ENCODE peak calls at places on chromosomes 6 and 20, in seven cellular contexts. One of them, this sample, is unnamed.

GRCh38 chr6:44278316-44278715 is 8.1 kb downstream of the TMEM151B start:
- DNase-seq in right lobe of liver: no peak
- DNase-seq in body of pancreas: no peak
- DNase-seq in AG10803: no peak
- DNase-seq in A549: no peak
- DNase-seq in testis: no peak
- DNase-seq in tibial artery: no peak
- DNase-seq in this sample: no peak

GRCh38 chr6:93858213-93858612 is 438.9 kb upstream of the EPHA7 start:
- DNase-seq in right lobe of liver: no peak
- DNase-seq in tibial artery: no peak
- DNase-seq in testis: no peak
- DNase-seq in body of pancreas: no peak
- DNase-seq in AG10803: no peak
- DNase-seq in A549: no peak
- DNase-seq in this sample: no peak

GRCh38 chr6:42790549-42791181 is 8.8 kb downstream of the BICRAL start:
- DNase-seq in body of pancreas: no peak
- DNase-seq in right lobe of liver: no peak
- DNase-seq in AG10803: no peak
- DNase-seq in tibial artery: peak; percentile 59
- DNase-seq in A549: no peak
- DNase-seq in testis: no peak
- DNase-seq in this sample: no peak

GRCh38 chr6:150395388-150396009 is 26.7 kb downstream of the IYD start:
- DNase-seq in tibial artery: no peak
- DNase-seq in body of pancreas: peak; percentile 68
- DNase-seq in AG10803: peak; percentile 65
- DNase-seq in testis: peak; percentile 81
- DNase-seq in right lobe of liver: peak; percentile 37
- DNase-seq in A549: peak; percentile 47
- DNase-seq in this sample: peak; percentile 24

GRCh38 chr6:124970243-124970642 is 8.0 kb downstream of the RNF217 start:
- DNase-seq in body of pancreas: no peak
- DNase-seq in tibial artery: no peak
- DNase-seq in A549: no peak
- DNase-seq in AG10803: peak; percentile 36
- DNase-seq in testis: no peak
- DNase-seq in right lobe of liver: no peak
- DNase-seq in this sample: no peak

GRCh38 chr6:4888841-4889240 is 112.6 kb downstream of the CDYL start:
- DNase-seq in body of pancreas: no peak
- DNase-seq in AG10803: no peak
- DNase-seq in testis: no peak
- DNase-seq in right lobe of liver: no peak
- DNase-seq in A549: no peak
- DNase-seq in tibial artery: no peak
- DNase-seq in this sample: no peak

GRCh38 chr6:128432394-128432793 is 88.0 kb downstream of the PTPRK start:
- DNase-seq in AG10803: peak; percentile 47
- DNase-seq in tibial artery: no peak
- DNase-seq in testis: no peak
- DNase-seq in body of pancreas: no peak
- DNase-seq in right lobe of liver: no peak
- DNase-seq in A549: peak; percentile 1
- DNase-seq in this sample: peak; percentile 57

GRCh38 chr6:12001004-12001705 is 11.0 kb upstream of the HIVEP1 start:
- DNase-seq in right lobe of liver: no peak
- DNase-seq in tibial artery: no peak
- DNase-seq in AG10803: peak; percentile 78
- DNase-seq in A549: no peak
- DNase-seq in body of pancreas: peak; percentile 9
- DNase-seq in testis: no peak
- DNase-seq in this sample: peak; percentile 17

GRCh38 chr20:31555203-31555602 is 41.0 kb downstream of the HM13 start:
- DNase-seq in testis: no peak
- DNase-seq in right lobe of liver: no peak
- DNase-seq in AG10803: no peak
- DNase-seq in A549: no peak
- DNase-seq in tibial artery: no peak
- DNase-seq in body of pancreas: no peak
- DNase-seq in this sample: no peak
- TF ChIP-seq CTCF in testis: no peak
- TF ChIP-seq CTCF in right lobe of liver: no peak
- TF ChIP-seq CTCF in AG10803: no peak
- TF ChIP-seq CTCF in A549: no peak
- TF ChIP-seq CTCF in tibial artery: no peak
- TF ChIP-seq CTCF in body of pancreas: no peak
- TF ChIP-seq CTCF in this sample: no peak

DNA sequence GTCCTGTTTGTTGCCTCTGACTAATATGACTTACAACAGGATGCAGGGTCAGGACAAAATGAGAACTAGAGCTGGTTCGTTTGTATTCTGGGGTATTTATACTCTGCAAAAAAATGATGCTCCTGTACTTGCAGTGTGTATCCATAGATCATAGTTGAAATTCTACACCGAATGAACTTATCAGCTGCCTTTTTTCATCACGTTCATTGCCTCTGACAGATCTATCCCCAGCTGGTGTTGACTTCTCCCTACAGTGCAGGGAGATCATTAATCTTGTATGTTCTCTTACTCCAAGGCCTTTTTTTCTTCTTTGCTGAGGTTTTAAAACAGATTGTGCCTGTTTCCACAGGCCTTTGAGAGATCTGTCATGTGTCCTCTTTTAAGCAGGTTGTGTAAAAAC is 78.9 kb upstream of the CD83 start:
- DNase-seq in body of pancreas: no peak
- DNase-seq in right lobe of liver: no peak
- DNase-seq in testis: no peak
- DNase-seq in AG10803: no peak
- DNase-seq in tibial artery: no peak
- DNase-seq in A549: no peak
- DNase-seq in this sample: peak; percentile 24
- H3K4me3 ChIP-seq in body of pancreas: no peak overlapping the region
- H3K4me3 ChIP-seq in right lobe of liver: no peak overlapping the region
- H3K4me3 ChIP-seq in testis: no peak overlapping the region
- H3K4me3 ChIP-seq in AG10803: no peak overlapping the region
- H3K4me3 ChIP-seq in tibial artery: no peak overlapping the region
- H3K4me3 ChIP-seq in A549: no peak overlapping the region
- H3K4me3 ChIP-seq in this sample: no peak overlapping the region

GRCh38 chr20:44961868-44962267 is 1.7 kb upstream of the TOMM34 start:
- DNase-seq in right lobe of liver: no peak
- DNase-seq in AG10803: peak; percentile 31
- DNase-seq in testis: no peak
- DNase-seq in A549: no peak
- DNase-seq in body of pancreas: no peak
- DNase-seq in tibial artery: no peak
- DNase-seq in this sample: peak; percentile 85

GRCh38 chr20:44958276-44958675 is 1.9 kb downstream of the TOMM34 start:
- DNase-seq in body of pancreas: no peak
- DNase-seq in tibial artery: no peak
- DNase-seq in A549: no peak
- DNase-seq in AG10803: no peak
- DNase-seq in right lobe of liver: no peak
- DNase-seq in testis: no peak
- DNase-seq in this sample: no peak

GRCh38 chr20:44961024-44961866 is 1.0 kb upstream of the TOMM34 start:
- DNase-seq in testis: no peak
- DNase-seq in body of pancreas: no peak
- DNase-seq in tibial artery: no peak
- DNase-seq in AG10803: no peak
- DNase-seq in right lobe of liver: no peak
- DNase-seq in A549: no peak
- DNase-seq in this sample: peak; percentile 25

GRCh38 chr20:44959082-44959895 is 908 bp downstream of the TOMM34 start:
- DNase-seq in testis: peak; percentile 59
- DNase-seq in A549: peak; percentile 32
- DNase-seq in body of pancreas: peak; percentile 22
- DNase-seq in tibial artery: no peak
- DNase-seq in AG10803: peak; percentile 58
- DNase-seq in right lobe of liver: no peak
- DNase-seq in this sample: peak; percentile 76

DNA sequence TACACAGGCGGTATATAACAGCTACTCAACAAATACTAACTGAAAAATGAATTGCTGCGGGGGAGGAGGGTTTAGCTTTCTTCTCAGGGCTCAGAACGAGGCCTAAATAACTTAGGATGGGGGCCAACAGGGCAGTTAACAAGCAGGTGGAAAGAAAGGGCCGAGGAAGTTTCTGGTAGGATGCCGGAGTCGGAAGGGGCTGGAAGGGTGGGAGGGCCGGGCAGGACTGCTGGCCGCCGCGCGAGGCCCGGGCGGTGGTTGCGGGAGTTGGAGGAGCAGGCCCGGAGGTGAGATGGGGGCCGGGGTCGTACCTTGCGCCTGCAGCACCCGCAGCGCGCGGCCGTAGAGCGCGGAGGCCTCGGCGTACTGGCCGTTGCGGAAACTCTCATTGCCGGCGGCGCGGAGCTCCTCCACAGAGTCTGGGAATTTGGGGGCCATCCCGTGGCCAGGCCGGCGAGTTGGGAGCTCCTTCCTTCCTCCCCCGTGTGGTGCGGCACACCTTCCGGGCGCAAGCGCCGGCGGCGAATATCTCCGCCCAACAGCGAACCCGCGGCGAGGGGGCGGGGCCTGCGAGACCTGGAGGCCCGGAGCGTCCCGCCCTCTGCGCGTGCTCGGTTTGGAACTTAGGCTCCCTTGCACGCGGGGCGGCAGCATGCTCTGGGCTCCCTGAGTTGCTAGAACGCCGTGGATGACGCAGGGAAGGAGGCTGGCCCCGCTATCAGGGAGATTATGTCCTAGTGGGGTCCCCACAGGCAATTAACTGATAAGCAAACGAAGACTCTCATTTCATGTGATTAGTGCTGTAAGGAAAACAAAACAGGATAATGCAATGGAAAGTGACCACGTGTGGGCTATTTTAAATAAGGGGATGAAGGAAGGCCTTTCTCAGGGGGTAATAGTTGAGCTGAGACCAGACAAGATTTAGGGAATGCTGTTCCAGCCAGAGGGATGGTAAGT is at the start of gene TOMM34:
- DNase-seq in testis: peak; percentile 98
- DNase-seq in right lobe of liver: peak; percentile 98
- DNase-seq in A549: peak; percentile 96
- DNase-seq in body of pancreas: peak; percentile 96
- DNase-seq in tibial artery: peak; percentile 97
- DNase-seq in AG10803: peak; percentile 84
- DNase-seq in this sample: peak; percentile 94
- TF ChIP-seq CTCF in testis: no peak
- TF ChIP-seq CTCF in right lobe of liver: no peak
- TF ChIP-seq CTCF in A549: no peak
- TF ChIP-seq CTCF in body of pancreas: peak; percentile 26
- TF ChIP-seq CTCF in tibial artery: no peak
- TF ChIP-seq CTCF in AG10803: no peak
- TF ChIP-seq CTCF in this sample: no peak

GRCh38 chr6:28766426-28766825 is 157.4 kb downstream of the TRIM27 start:
- DNase-seq in right lobe of liver: no peak
- DNase-seq in testis: no peak
- DNase-seq in AG10803: no peak
- DNase-seq in A549: no peak
- DNase-seq in tibial artery: no peak
- DNase-seq in body of pancreas: no peak
- DNase-seq in this sample: no peak

GRCh38 chr6:28767133-28767532 is 156.7 kb downstream of the TRIM27 start:
- DNase-seq in body of pancreas: no peak
- DNase-seq in tibial artery: no peak
- DNase-seq in testis: no peak
- DNase-seq in A549: no peak
- DNase-seq in AG10803: no peak
- DNase-seq in right lobe of liver: no peak
- DNase-seq in this sample: no peak

GRCh38 chr6:28764761-28765282 is 159.0 kb downstream of the TRIM27 start:
- DNase-seq in tibial artery: no peak
- DNase-seq in right lobe of liver: no peak
- DNase-seq in AG10803: no peak
- DNase-seq in testis: no peak
- DNase-seq in A549: no peak
- DNase-seq in body of pancreas: no peak
- DNase-seq in this sample: no peak

GRCh38 chr6:28765978-28766351 is 157.8 kb downstream of the TRIM27 start:
- DNase-seq in AG10803: no peak
- DNase-seq in body of pancreas: no peak
- DNase-seq in A549: no peak
- DNase-seq in right lobe of liver: no peak
- DNase-seq in tibial artery: no peak
- DNase-seq in testis: no peak
- DNase-seq in this sample: no peak

DNA sequence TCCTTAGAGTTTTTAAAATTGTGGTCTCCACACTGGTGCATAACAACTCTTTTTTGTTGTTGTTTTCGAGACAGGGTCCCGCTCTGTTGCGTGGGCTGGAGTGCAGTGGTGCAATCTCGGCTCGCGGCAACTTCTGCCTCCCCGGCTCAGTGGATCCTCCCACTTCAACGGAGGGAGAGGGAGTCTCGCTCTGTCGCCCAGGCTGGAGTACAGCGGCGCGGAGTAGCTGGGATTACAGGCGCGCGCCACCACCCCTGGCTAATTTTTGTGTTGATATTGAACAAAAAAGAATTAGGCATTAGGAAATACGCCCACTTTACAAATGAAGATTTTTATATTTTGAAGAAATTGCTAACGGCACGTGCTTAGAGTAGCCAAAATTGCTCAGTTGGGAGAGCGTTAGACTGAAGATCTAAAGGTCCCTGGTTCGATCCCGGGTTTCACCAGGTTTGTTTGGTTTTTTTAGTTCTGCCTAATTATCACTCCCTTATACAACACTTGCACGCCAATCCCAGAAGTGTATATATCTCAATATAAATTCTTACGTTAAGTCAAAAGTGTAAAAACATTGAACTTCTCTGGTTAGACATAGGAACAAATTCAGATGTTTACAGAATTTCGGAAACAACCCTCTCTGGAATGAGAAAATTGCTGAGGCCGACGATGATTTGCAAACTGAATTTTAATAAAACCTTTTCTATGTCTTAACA is 159.6 kb downstream of the TRIM27 start:
- DNase-seq in testis: no peak
- DNase-seq in right lobe of liver: no peak
- DNase-seq in A549: no peak
- DNase-seq in AG10803: no peak
- DNase-seq in body of pancreas: no peak
- DNase-seq in tibial artery: no peak
- DNase-seq in this sample: no peak
- H3K4me3 ChIP-seq in testis: no peak overlapping the region
- H3K4me3 ChIP-seq in right lobe of liver: no peak overlapping the region
- H3K4me3 ChIP-seq in A549: peak overlapping the region; percentile 41
- H3K4me3 ChIP-seq in AG10803: no peak overlapping the region
- H3K4me3 ChIP-seq in body of pancreas: no peak overlapping the region
- H3K4me3 ChIP-seq in tibial artery: no peak overlapping the region
- H3K4me3 ChIP-seq in this sample: no peak overlapping the region

GRCh38 chr20:16701296-16701695 is 28.5 kb upstream of the SNRPB2 start:
- DNase-seq in A549: no peak
- DNase-seq in AG10803: peak; percentile 2
- DNase-seq in tibial artery: no peak
- DNase-seq in body of pancreas: no peak
- DNase-seq in right lobe of liver: no peak
- DNase-seq in testis: peak; percentile 16
- DNase-seq in this sample: no peak
- TF ChIP-seq CTCF in A549: peak; percentile 14
- TF ChIP-seq CTCF in AG10803: peak; percentile 30
- TF ChIP-seq CTCF in tibial artery: no peak
- TF ChIP-seq CTCF in body of pancreas: peak; percentile 4
- TF ChIP-seq CTCF in right lobe of liver: peak; percentile 16
- TF ChIP-seq CTCF in testis: no peak
- TF ChIP-seq CTCF in this sample: peak; percentile 13